ENCODE peak calls at places on chromosomes 3 and 15, in eight cellular contexts. B, C, A, T, I, M, K and Z are unnamed samples. For H3K9me3, the result is how much of the 10 kb centered on the place peaks cover.

GRCh38 chr3:124207077-124207476 is 215.2 kb upstream of the ROPN1 start:
- DNase-seq in B (no peak), C (no peak), K (no peak), T (no peak), A (no peak), M (no peak), I (no peak), Z (no peak)

GRCh38 chr3:48898383-48899234 is at the start of gene SLC25A20:
- DNase-seq in M (peak), K (peak), B (peak), I (peak), T (peak), A (peak), C (peak), Z (peak)

GRCh38 chr3:23888617-23889228 is 28.1 kb downstream of the NKIRAS1 start:
- DNase-seq in T (no peak), M (no peak), C (no peak), I (no peak), B (no peak), K (peak), A (peak), Z (no peak)

GRCh38 chr3:129872107-129872506 is 21.4 kb downstream of the TMCC1 start:
- DNase-seq in B (no peak), K (no peak), C (no peak), T (no peak), A (no peak), I (no peak), M (no peak), Z (no peak)

GRCh38 chr3:134333522-134334181 is 40.6 kb downstream of the AMOTL2 start:
- DNase-seq in I (no peak), A (no peak), C (no peak), M (no peak), K (no peak), T (peak), B (no peak), Z (no peak)

GRCh38 chr3:185176756-185177359 is 24.0 kb upstream of the C3orf70 start:
- DNase-seq in K (peak), I (no peak), C (no peak), M (no peak), A (peak), T (peak), B (no peak), Z (no peak)

GRCh38 chr3:99966657-99967420 is 147.5 kb downstream of the FILIP1L start:
- DNase-seq in C (no peak), K (no peak), T (peak), A (no peak), I (no peak), M (peak), B (no peak), Z (no peak)

GRCh38 chr15:87354661-87355410 is 901.7 kb downstream of the NTRK3 start:
- DNase-seq in M (no peak), A (no peak), K (no peak), T (no peak), C (no peak), B (no peak), I (no peak), Z (no peak)

GRCh38 chr15:36332301-36332700 is 247.1 kb upstream of the CDIN1 start:
- DNase-seq in T (no peak), B (no peak), K (no peak), I (no peak), C (no peak), A (no peak), M (no peak), Z (no peak)

GRCh38 chr3:11757441-11757875 is 89.2 kb downstream of the TAMM41 start:
- DNase-seq in C (no peak), M (no peak), I (no peak), B (no peak), T (no peak), K (no peak), A (no peak), Z (no peak)

GRCh38 chr3:62529230-62529629 is 155.9 kb upstream of the FEZF2 start:
- DNase-seq in I (peak), C (peak), A (peak), M (no peak), K (no peak), B (no peak), T (peak), Z (peak)

GRCh38 chr3:135559802-135560201 is 405.7 kb upstream of the PPP2R3A start:
- DNase-seq in I (no peak), B (no peak), K (no peak), A (no peak), T (no peak), M (no peak), C (no peak), Z (no peak)

GRCh38 chr3:8077126-8077525 is 424.5 kb upstream of the LMCD1 start:
- DNase-seq in B (no peak), T (no peak), K (no peak), C (no peak), I (no peak), A (no peak), M (no peak), Z (no peak)

GRCh38 chr3:53255360-53255774 is 455 bp downstream of the TKT start:
- DNase-seq in K (no peak), C (peak), A (peak), M (no peak), I (peak), B (peak), T (peak), Z (peak)

GRCh38 chr15:45121706-45122417 is 7.7 kb downstream of the DUOXA2 start:
- DNase-seq in T (no peak), K (peak), A (peak), C (no peak), M (no peak), B (no peak), I (no peak), Z (no peak)

GRCh38 chr3:126355777-126356372 is 1.3 kb downstream of the KLF15 start:
- DNase-seq in T (peak), C (peak), B (peak), M (peak), I (peak), K (peak), A (peak), Z (peak)

GRCh38 chr3:141321109-141321497 is 47.2 kb upstream of the ZBTB38 start:
- DNase-seq in A (no peak), B (no peak), M (no peak), K (no peak), I (no peak), C (no peak), T (no peak), Z (no peak)

GRCh38 chr3:125085166-125085565 is 29.4 kb upstream of the HEG1 start:
- DNase-seq in A (no peak), K (no peak), I (no peak), T (no peak), C (no peak), M (no peak), B (no peak), Z (no peak)

GRCh38 chr3:130258532-130258952 is 86.9 kb upstream of the COL6A5 start:
- DNase-seq in K (no peak), A (peak), T (no peak), M (no peak), C (no peak), I (no peak), B (no peak), Z (peak)

GRCh38 chr3:195054311-195054710 is 216.6 kb downstream of the XXYLT1 start:
- DNase-seq in C (no peak), T (no peak), B (no peak), A (no peak), I (no peak), M (no peak), K (no peak), Z (peak)

GRCh38 chr3:133136114-133137041 is 98.2 kb downstream of the TMEM108 start:
- DNase-seq in M (no peak), I (no peak), T (no peak), A (no peak), B (no peak), K (no peak), C (no peak), Z (no peak)

GRCh38 chr3:8416965-8417364 is 84.7 kb upstream of the LMCD1 start:
- DNase-seq in T (no peak), A (peak), B (no peak), K (peak), I (peak), M (no peak), C (no peak), Z (no peak)

GRCh38 chr3:46112296-46112695 is 85.0 kb upstream of the XCR1 start:
- DNase-seq in B (no peak), A (no peak), M (no peak), K (no peak), T (no peak), I (no peak), C (no peak), Z (no peak)

GRCh38 chr3:126616931-126617330 is 38.0 kb downstream of the TXNRD3 start:
- DNase-seq in A (peak), K (no peak), M (no peak), T (no peak), B (no peak), C (no peak), I (no peak), Z (no peak)

GRCh38 chr3:13840456-13840855 is 39.4 kb downstream of the WNT7A start:
- DNase-seq in M (no peak), C (no peak), T (no peak), I (no peak), K (no peak), B (no peak), A (no peak), Z (no peak)

GRCh38 chr15:101478701-101479341 is 10.7 kb downstream of the PCSK6 start:
- DNase-seq in T (peak), C (no peak), B (no peak), I (no peak), K (no peak), A (no peak), M (no peak), Z (no peak)

GRCh38 chr3:186141776-186142175 is 32.9 kb upstream of the ETV5 start:
- DNase-seq in M (no peak), A (no peak), K (no peak), C (no peak), I (no peak), B (no peak), T (no peak), Z (no peak)

GRCh38 chr15:92115834-92116233 is 262.3 kb downstream of the SLCO3A1 start:
- DNase-seq in T (no peak), C (no peak), M (no peak), A (no peak), K (no peak), B (no peak), I (no peak), Z (no peak)

GRCh38 chr3:153855772-153856171 is 265.4 kb upstream of the ARHGEF26 start:
- DNase-seq in B (no peak), C (no peak), A (no peak), K (no peak), T (no peak), M (no peak), I (no peak), Z (no peak)

GRCh38 chr3:128349963-128350599 is 116.6 kb downstream of the DNAJB8 start:
- DNase-seq in I (peak), M (peak), C (no peak), B (peak), T (no peak), K (no peak), A (no peak), Z (no peak)
- TF ChIP-seq POLR2A in I (no peak), M (no peak), C (no peak), B (no peak), T (no peak), K (no peak), A (no peak), Z (no peak)

GRCh38 chr3:138544546-138544945 is 49.5 kb downstream of the CEP70 start:
- DNase-seq in T (no peak), I (no peak), B (no peak), A (no peak), M (no peak), C (no peak), K (no peak), Z (no peak)
- H3K9me3 ChIP-seq in T (under half), I (half or more), B (half or more), A (under half), M (under half), C (under half), K (under half), Z (under half)

GRCh38 chr3:172125053-172125452 is 85.7 kb downstream of the FNDC3B start:
- DNase-seq in I (no peak), B (no peak), C (no peak), M (no peak), A (no peak), K (no peak), T (no peak), Z (no peak)
- TF ChIP-seq CTCF in I (no peak), B (no peak), C (no peak), M (no peak), A (no peak), K (no peak), T (no peak), Z (no peak)

GRCh38 chr3:112078125-112079083 is 7.8 kb upstream of the C3orf52 start:
- DNase-seq in B (no peak), K (no peak), I (no peak), M (no peak), A (no peak), T (no peak), C (no peak), Z (no peak)

GRCh38 chr3:112074006-112074405 is 12.2 kb upstream of the C3orf52 start:
- DNase-seq in M (no peak), I (no peak), B (no peak), A (no peak), T (no peak), K (no peak), C (no peak), Z (no peak)

DNA sequence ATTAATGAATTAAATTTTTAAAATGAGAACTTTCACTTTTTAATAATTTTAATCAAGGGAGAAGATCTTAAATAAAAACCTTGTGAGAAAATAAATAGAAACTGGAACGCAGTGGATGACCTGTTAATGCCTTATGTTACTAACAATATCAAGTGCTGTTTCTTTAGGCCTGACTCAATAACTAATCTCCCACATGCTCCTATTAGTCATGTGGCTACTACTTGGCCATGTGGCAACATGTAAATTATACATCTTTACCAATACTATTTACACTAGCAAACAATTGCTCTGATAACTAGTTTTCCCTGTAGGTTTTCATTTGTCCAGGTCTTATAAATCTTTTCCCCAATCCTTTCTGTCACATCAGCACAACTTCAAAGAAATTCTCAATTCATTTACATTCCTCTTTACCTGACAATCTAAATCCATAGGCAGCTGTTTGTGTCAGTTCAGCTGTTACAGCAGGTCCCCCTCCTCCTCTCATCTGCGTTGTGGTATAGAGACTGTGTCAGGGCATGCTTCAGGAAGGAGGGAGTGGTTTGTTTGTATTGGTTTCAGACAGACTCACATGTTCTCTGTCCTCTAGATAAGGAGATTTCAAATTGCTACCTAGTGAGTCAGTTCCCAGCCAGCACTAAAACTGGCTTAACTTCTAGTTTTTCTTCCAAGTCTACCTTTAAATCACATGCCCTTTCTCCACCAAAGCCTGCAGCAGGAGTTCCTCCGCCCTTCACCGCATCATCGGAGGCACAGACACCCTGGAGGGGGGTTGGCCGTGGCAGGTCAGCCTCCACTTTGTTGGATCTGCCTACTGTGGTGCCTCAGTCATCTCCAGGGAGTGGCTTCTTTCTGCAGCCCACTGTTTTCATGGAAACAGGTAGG is 11.3 kb upstream of the C3orf52 start:
- DNase-seq in T (no peak), M (no peak), I (peak), C (no peak), K (peak), A (peak), B (peak), Z (no peak)
- TF ChIP-seq POLR2A in T (no peak), M (no peak), I (no peak), C (no peak), K (no peak), A (peak), B (no peak), Z (no peak)

GRCh38 chr3:138205527-138205926 is 18.4 kb downstream of the ARMC8 start:
- DNase-seq in M (no peak), B (no peak), C (no peak), A (no peak), K (no peak), I (no peak), T (no peak), Z (no peak)

GRCh38 chr3:138202945-138203701 is 16.0 kb downstream of the ARMC8 start:
- DNase-seq in C (no peak), K (no peak), M (no peak), B (no peak), A (no peak), I (no peak), T (no peak), Z (no peak)

GRCh38 chr3:138199847-138200246 is 12.7 kb downstream of the ARMC8 start:
- DNase-seq in I (no peak), M (no peak), C (no peak), B (no peak), T (no peak), A (no peak), K (no peak), Z (no peak)

GRCh38 chr3:138206196-138206595 is 19.1 kb downstream of the ARMC8 start:
- DNase-seq in A (no peak), I (no peak), M (no peak), K (no peak), B (no peak), C (no peak), T (no peak), Z (no peak)

DNA sequence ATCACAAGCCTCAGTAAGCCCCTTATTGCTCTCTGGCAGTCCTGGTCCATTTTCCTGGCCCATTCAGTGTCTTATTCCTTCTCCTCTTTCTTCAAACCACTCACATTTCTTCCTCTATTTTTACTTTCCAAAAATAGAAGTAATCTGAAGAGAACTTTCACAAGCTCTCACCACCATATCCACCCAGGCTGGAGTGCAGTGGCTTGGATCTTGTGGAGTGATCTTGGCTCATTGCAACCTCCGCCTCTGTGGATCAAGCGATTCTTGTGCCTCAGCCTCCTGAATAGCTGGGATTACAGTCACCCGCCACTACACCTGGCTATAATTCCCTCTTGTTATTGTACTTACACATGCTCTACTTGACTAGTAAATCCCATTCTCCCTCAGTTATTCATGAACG is 16.8 kb downstream of the ARMC8 start:
- DNase-seq in M (peak), T (no peak), A (no peak), K (no peak), C (no peak), B (no peak), I (no peak), Z (no peak)
- H3K9me3 ChIP-seq in M (under half), T (under half), A (under half), K (under half), C (under half), B (under half), I (under half), Z (under half)

GRCh38 chr3:51935886-51936755 is 5.6 kb downstream of the RRP9 start:
- DNase-seq in B (peak), A (no peak), C (no peak), K (no peak), T (peak), I (peak), M (no peak), Z (peak)
- TF ChIP-seq CTCF in B (no peak), A (no peak), C (no peak), K (no peak), T (no peak), I (no peak), M (no peak), Z (no peak)